ENCODE peak calls at places on chromosomes 12 and 14, in ten cellular contexts. One of them, this sample, is unnamed.
A peak's percentile ranks its signal among the peaks of the same experiment; 100 is the strongest.

GRCh38 chr12:92640686-92641085 is 62.1 kb upstream of the PLEKHG7 start:
- DNase-seq in RCC 7860: no peak
- DNase-seq in aorta: no peak
- DNase-seq in DMS53: peak; percentile 9
- DNase-seq in pancreas: no peak
- DNase-seq in stimulated activated CD4-positive, alpha-beta T cell treated with anti-CD3 and anti-CD28 coated beads, Interleukin-15, amount 100 ng/mL, for 24 hours: no peak
- DNase-seq in globus pallidus: no peak
- DNase-seq in NAMALWA: no peak
- DNase-seq in nephron progenitor cell: no peak
- DNase-seq in GM13977: no peak
- DNase-seq in this sample: no peak

GRCh38 chr14:51095854-51096823 is 1.2 kb upstream of the TRIM9 start:
- DNase-seq in RCC 7860: peak; percentile 47
- DNase-seq in aorta: peak; percentile 78
- DNase-seq in DMS53: peak; percentile 75
- DNase-seq in pancreas: no peak
- DNase-seq in stimulated activated CD4-positive, alpha-beta T cell treated with anti-CD3 and anti-CD28 coated beads, Interleukin-15, amount 100 ng/mL, for 24 hours: peak; percentile 33
- DNase-seq in globus pallidus: peak; percentile 89
- DNase-seq in NAMALWA: peak; percentile 4
- DNase-seq in nephron progenitor cell: peak; percentile 10
- DNase-seq in GM13977: no peak
- DNase-seq in this sample: no peak

GRCh38 chr12:40020261-40020691 is 85.6 kb downstream of the SLC2A13 start:
- DNase-seq in RCC 7860: no peak
- DNase-seq in aorta: no peak
- DNase-seq in DMS53: no peak
- DNase-seq in pancreas: no peak
- DNase-seq in stimulated activated CD4-positive, alpha-beta T cell treated with anti-CD3 and anti-CD28 coated beads, Interleukin-15, amount 100 ng/mL, for 24 hours: no peak
- DNase-seq in globus pallidus: no peak
- DNase-seq in NAMALWA: no peak
- DNase-seq in nephron progenitor cell: no peak
- DNase-seq in GM13977: no peak
- DNase-seq in this sample: no peak

GRCh38 chr12:70664463-70664862 is 27.2 kb upstream of the PTPRB start:
- DNase-seq in RCC 7860: no peak
- DNase-seq in aorta: no peak
- DNase-seq in DMS53: no peak
- DNase-seq in pancreas: no peak
- DNase-seq in stimulated activated CD4-positive, alpha-beta T cell treated with anti-CD3 and anti-CD28 coated beads, Interleukin-15, amount 100 ng/mL, for 24 hours: no peak
- DNase-seq in globus pallidus: peak; percentile 51
- DNase-seq in NAMALWA: no peak
- DNase-seq in nephron progenitor cell: no peak
- DNase-seq in GM13977: no peak
- DNase-seq in this sample: no peak

GRCh38 chr14:96125536-96125935 is 79.1 kb upstream of the BDKRB2 start:
- DNase-seq in RCC 7860: no peak
- DNase-seq in aorta: no peak
- DNase-seq in DMS53: peak; percentile 30
- DNase-seq in pancreas: no peak
- DNase-seq in stimulated activated CD4-positive, alpha-beta T cell treated with anti-CD3 and anti-CD28 coated beads, Interleukin-15, amount 100 ng/mL, for 24 hours: no peak
- DNase-seq in globus pallidus: no peak
- DNase-seq in NAMALWA: no peak
- DNase-seq in nephron progenitor cell: no peak
- DNase-seq in GM13977: no peak
- DNase-seq in this sample: no peak

GRCh38 chr12:4871514-4871913 is 38.2 kb upstream of the KCNA1 start:
- DNase-seq in RCC 7860: no peak
- DNase-seq in aorta: no peak
- DNase-seq in DMS53: no peak
- DNase-seq in pancreas: no peak
- DNase-seq in stimulated activated CD4-positive, alpha-beta T cell treated with anti-CD3 and anti-CD28 coated beads, Interleukin-15, amount 100 ng/mL, for 24 hours: no peak
- DNase-seq in globus pallidus: no peak
- DNase-seq in NAMALWA: no peak
- DNase-seq in nephron progenitor cell: no peak
- DNase-seq in GM13977: no peak
- DNase-seq in this sample: no peak

GRCh38 chr14:71698027-71698426 is 234.2 kb upstream of the RGS6 start:
- DNase-seq in RCC 7860: no peak
- DNase-seq in aorta: no peak
- DNase-seq in DMS53: no peak
- DNase-seq in pancreas: no peak
- DNase-seq in stimulated activated CD4-positive, alpha-beta T cell treated with anti-CD3 and anti-CD28 coated beads, Interleukin-15, amount 100 ng/mL, for 24 hours: no peak
- DNase-seq in globus pallidus: no peak
- DNase-seq in NAMALWA: no peak
- DNase-seq in nephron progenitor cell: no peak
- DNase-seq in GM13977: no peak
- DNase-seq in this sample: no peak

GRCh38 chr12:102849722-102850447 is 67.2 kb downstream of the PAH start:
- DNase-seq in RCC 7860: no peak
- DNase-seq in aorta: no peak
- DNase-seq in DMS53: no peak
- DNase-seq in pancreas: no peak
- DNase-seq in stimulated activated CD4-positive, alpha-beta T cell treated with anti-CD3 and anti-CD28 coated beads, Interleukin-15, amount 100 ng/mL, for 24 hours: no peak
- DNase-seq in globus pallidus: no peak
- DNase-seq in NAMALWA: no peak
- DNase-seq in nephron progenitor cell: no peak
- DNase-seq in GM13977: no peak
- DNase-seq in this sample: no peak

GRCh38 chr12:105025890-105026289 is 39.8 kb downstream of the NOPCHAP1 start:
- DNase-seq in RCC 7860: no peak
- DNase-seq in aorta: no peak
- DNase-seq in DMS53: no peak
- DNase-seq in pancreas: no peak
- DNase-seq in stimulated activated CD4-positive, alpha-beta T cell treated with anti-CD3 and anti-CD28 coated beads, Interleukin-15, amount 100 ng/mL, for 24 hours: no peak
- DNase-seq in globus pallidus: peak; percentile 58
- DNase-seq in NAMALWA: no peak
- DNase-seq in nephron progenitor cell: no peak
- DNase-seq in GM13977: no peak
- DNase-seq in this sample: no peak

GRCh38 chr14:100486025-100486828 is 101.0 kb downstream of the BEGAIN start:
- DNase-seq in RCC 7860: peak; percentile 4
- DNase-seq in aorta: peak; percentile 91
- DNase-seq in DMS53: peak; percentile 87
- DNase-seq in pancreas: peak; percentile 82
- DNase-seq in stimulated activated CD4-positive, alpha-beta T cell treated with anti-CD3 and anti-CD28 coated beads, Interleukin-15, amount 100 ng/mL, for 24 hours: peak; percentile 71
- DNase-seq in globus pallidus: no peak
- DNase-seq in NAMALWA: peak; percentile 76
- DNase-seq in nephron progenitor cell: peak; percentile 98
- DNase-seq in GM13977: peak; percentile 77
- DNase-seq in this sample: peak; percentile 27

GRCh38 chr12:131380220-131380957 is 330.5 kb upstream of the SFSWAP start:
- DNase-seq in RCC 7860: no peak
- DNase-seq in aorta: no peak
- DNase-seq in DMS53: no peak
- DNase-seq in pancreas: no peak
- DNase-seq in stimulated activated CD4-positive, alpha-beta T cell treated with anti-CD3 and anti-CD28 coated beads, Interleukin-15, amount 100 ng/mL, for 24 hours: no peak
- DNase-seq in globus pallidus: no peak
- DNase-seq in NAMALWA: no peak
- DNase-seq in nephron progenitor cell: no peak
- DNase-seq in GM13977: no peak
- DNase-seq in this sample: no peak

GRCh38 chr12:16297521-16297920 is 20.0 kb upstream of the SLC15A5 start:
- DNase-seq in RCC 7860: no peak
- DNase-seq in aorta: no peak
- DNase-seq in DMS53: no peak
- DNase-seq in pancreas: no peak
- DNase-seq in stimulated activated CD4-positive, alpha-beta T cell treated with anti-CD3 and anti-CD28 coated beads, Interleukin-15, amount 100 ng/mL, for 24 hours: no peak
- DNase-seq in globus pallidus: no peak
- DNase-seq in NAMALWA: no peak
- DNase-seq in nephron progenitor cell: no peak
- DNase-seq in GM13977: no peak
- DNase-seq in this sample: no peak

GRCh38 chr12:46382425-46382973 is 9.9 kb upstream of the SLC38A2 start:
- DNase-seq in RCC 7860: no peak
- DNase-seq in aorta: peak; percentile 73
- DNase-seq in DMS53: no peak
- DNase-seq in pancreas: no peak
- DNase-seq in stimulated activated CD4-positive, alpha-beta T cell treated with anti-CD3 and anti-CD28 coated beads, Interleukin-15, amount 100 ng/mL, for 24 hours: no peak
- DNase-seq in globus pallidus: peak; percentile 28
- DNase-seq in NAMALWA: no peak
- DNase-seq in nephron progenitor cell: no peak
- DNase-seq in GM13977: no peak
- DNase-seq in this sample: no peak

GRCh38 chr12:110102255-110102654 is 21.9 kb upstream of the IFT81 start:
- DNase-seq in RCC 7860: peak; percentile 71
- DNase-seq in aorta: no peak
- DNase-seq in DMS53: peak; percentile 89
- DNase-seq in pancreas: no peak
- DNase-seq in stimulated activated CD4-positive, alpha-beta T cell treated with anti-CD3 and anti-CD28 coated beads, Interleukin-15, amount 100 ng/mL, for 24 hours: peak; percentile 66
- DNase-seq in globus pallidus: peak; percentile 46
- DNase-seq in NAMALWA: peak; percentile 99
- DNase-seq in nephron progenitor cell: peak; percentile 32
- DNase-seq in GM13977: no peak
- DNase-seq in this sample: no peak

GRCh38 chr14:84807673-84808072 is 722.3 kb upstream of the FLRT2 start:
- DNase-seq in RCC 7860: no peak
- DNase-seq in aorta: no peak
- DNase-seq in DMS53: no peak
- DNase-seq in pancreas: no peak
- DNase-seq in stimulated activated CD4-positive, alpha-beta T cell treated with anti-CD3 and anti-CD28 coated beads, Interleukin-15, amount 100 ng/mL, for 24 hours: no peak
- DNase-seq in globus pallidus: no peak
- DNase-seq in NAMALWA: no peak
- DNase-seq in nephron progenitor cell: no peak
- DNase-seq in GM13977: no peak
- DNase-seq in this sample: no peak

GRCh38 chr12:114687802-114688201 is 3.8 kb upstream of the TBX3 start:
- DNase-seq in RCC 7860: no peak
- DNase-seq in aorta: no peak
- DNase-seq in DMS53: no peak
- DNase-seq in pancreas: no peak
- DNase-seq in stimulated activated CD4-positive, alpha-beta T cell treated with anti-CD3 and anti-CD28 coated beads, Interleukin-15, amount 100 ng/mL, for 24 hours: no peak
- DNase-seq in globus pallidus: no peak
- DNase-seq in NAMALWA: no peak
- DNase-seq in nephron progenitor cell: no peak
- DNase-seq in GM13977: no peak
- DNase-seq in this sample: no peak

GRCh38 chr12:93323625-93324165 is 54.0 kb upstream of the NUDT4 start:
- DNase-seq in RCC 7860: no peak
- DNase-seq in aorta: no peak
- DNase-seq in DMS53: no peak
- DNase-seq in pancreas: no peak
- DNase-seq in stimulated activated CD4-positive, alpha-beta T cell treated with anti-CD3 and anti-CD28 coated beads, Interleukin-15, amount 100 ng/mL, for 24 hours: no peak
- DNase-seq in globus pallidus: no peak
- DNase-seq in NAMALWA: no peak
- DNase-seq in nephron progenitor cell: no peak
- DNase-seq in GM13977: no peak
- DNase-seq in this sample: no peak

GRCh38 chr14:89773151-89773550 is 181.4 kb downstream of the EFCAB11 start:
- DNase-seq in RCC 7860: no peak
- DNase-seq in aorta: no peak
- DNase-seq in DMS53: peak; percentile 45
- DNase-seq in pancreas: no peak
- DNase-seq in stimulated activated CD4-positive, alpha-beta T cell treated with anti-CD3 and anti-CD28 coated beads, Interleukin-15, amount 100 ng/mL, for 24 hours: no peak
- DNase-seq in globus pallidus: no peak
- DNase-seq in NAMALWA: peak; percentile 6
- DNase-seq in nephron progenitor cell: no peak
- DNase-seq in GM13977: no peak
- DNase-seq in this sample: no peak

GRCh38 chr12:52946797-52947547 is 1.9 kb upstream of the KRT18 start:
- DNase-seq in RCC 7860: no peak
- DNase-seq in aorta: no peak
- DNase-seq in DMS53: peak; percentile 32
- DNase-seq in pancreas: no peak
- DNase-seq in stimulated activated CD4-positive, alpha-beta T cell treated with anti-CD3 and anti-CD28 coated beads, Interleukin-15, amount 100 ng/mL, for 24 hours: no peak
- DNase-seq in globus pallidus: no peak
- DNase-seq in NAMALWA: no peak
- DNase-seq in nephron progenitor cell: no peak
- DNase-seq in GM13977: no peak
- DNase-seq in this sample: no peak

GRCh38 chr12:114396153-114396868 is 9.6 kb downstream of the TBX5 start:
- DNase-seq in RCC 7860: no peak
- DNase-seq in aorta: no peak
- DNase-seq in DMS53: no peak
- DNase-seq in pancreas: no peak
- DNase-seq in stimulated activated CD4-positive, alpha-beta T cell treated with anti-CD3 and anti-CD28 coated beads, Interleukin-15, amount 100 ng/mL, for 24 hours: no peak
- DNase-seq in globus pallidus: no peak
- DNase-seq in NAMALWA: no peak
- DNase-seq in nephron progenitor cell: no peak
- DNase-seq in GM13977: peak; percentile 20
- DNase-seq in this sample: no peak

GRCh38 chr12:25526778-25527177 is 26.3 kb downstream of the LMNTD1 start:
- DNase-seq in RCC 7860: no peak
- DNase-seq in aorta: no peak
- DNase-seq in DMS53: no peak
- DNase-seq in pancreas: no peak
- DNase-seq in stimulated activated CD4-positive, alpha-beta T cell treated with anti-CD3 and anti-CD28 coated beads, Interleukin-15, amount 100 ng/mL, for 24 hours: no peak
- DNase-seq in globus pallidus: no peak
- DNase-seq in NAMALWA: no peak
- DNase-seq in nephron progenitor cell: no peak
- DNase-seq in GM13977: no peak
- DNase-seq in this sample: no peak

GRCh38 chr12:78928200-78929074 is 63.9 kb downstream of the SYT1 start:
- DNase-seq in RCC 7860: peak; percentile 79
- DNase-seq in aorta: no peak
- DNase-seq in DMS53: peak; percentile 76
- DNase-seq in pancreas: no peak
- DNase-seq in stimulated activated CD4-positive, alpha-beta T cell treated with anti-CD3 and anti-CD28 coated beads, Interleukin-15, amount 100 ng/mL, for 24 hours: no peak
- DNase-seq in globus pallidus: no peak
- DNase-seq in NAMALWA: no peak
- DNase-seq in nephron progenitor cell: no peak
- DNase-seq in GM13977: no peak
- DNase-seq in this sample: no peak

GRCh38 chr12:53176750-53177149 is 3.8 kb upstream of the ZNF740 start:
- DNase-seq in RCC 7860: no peak
- DNase-seq in aorta: no peak
- DNase-seq in DMS53: no peak
- DNase-seq in pancreas: no peak
- DNase-seq in stimulated activated CD4-positive, alpha-beta T cell treated with anti-CD3 and anti-CD28 coated beads, Interleukin-15, amount 100 ng/mL, for 24 hours: no peak
- DNase-seq in globus pallidus: no peak
- DNase-seq in NAMALWA: no peak
- DNase-seq in nephron progenitor cell: no peak
- DNase-seq in GM13977: no peak
- DNase-seq in this sample: no peak

GRCh38 chr12:16269941-16270340 is 7.5 kb downstream of the SLC15A5 start:
- DNase-seq in RCC 7860: no peak
- DNase-seq in aorta: no peak
- DNase-seq in DMS53: no peak
- DNase-seq in pancreas: no peak
- DNase-seq in stimulated activated CD4-positive, alpha-beta T cell treated with anti-CD3 and anti-CD28 coated beads, Interleukin-15, amount 100 ng/mL, for 24 hours: no peak
- DNase-seq in globus pallidus: no peak
- DNase-seq in NAMALWA: no peak
- DNase-seq in nephron progenitor cell: no peak
- DNase-seq in GM13977: no peak
- DNase-seq in this sample: no peak

GRCh38 chr14:95137804-95138167 is 19.5 kb downstream of the DICER1 start:
- DNase-seq in RCC 7860: no peak
- DNase-seq in aorta: no peak
- DNase-seq in DMS53: no peak
- DNase-seq in pancreas: no peak
- DNase-seq in stimulated activated CD4-positive, alpha-beta T cell treated with anti-CD3 and anti-CD28 coated beads, Interleukin-15, amount 100 ng/mL, for 24 hours: no peak
- DNase-seq in globus pallidus: no peak
- DNase-seq in NAMALWA: no peak
- DNase-seq in nephron progenitor cell: no peak
- DNase-seq in GM13977: no peak
- DNase-seq in this sample: no peak

GRCh38 chr12:232731-233614 is 19.0 kb upstream of the SLC6A12 start:
- DNase-seq in RCC 7860: no peak
- DNase-seq in aorta: no peak
- DNase-seq in DMS53: no peak
- DNase-seq in pancreas: no peak
- DNase-seq in stimulated activated CD4-positive, alpha-beta T cell treated with anti-CD3 and anti-CD28 coated beads, Interleukin-15, amount 100 ng/mL, for 24 hours: no peak
- DNase-seq in globus pallidus: no peak
- DNase-seq in NAMALWA: no peak
- DNase-seq in nephron progenitor cell: peak; percentile 37
- DNase-seq in GM13977: no peak
- DNase-seq in this sample: no peak

GRCh38 chr12:103627189-103627855 is 40.2 kb downstream of the STAB2 start:
- DNase-seq in RCC 7860: no peak
- DNase-seq in aorta: no peak
- DNase-seq in DMS53: no peak
- DNase-seq in pancreas: no peak
- DNase-seq in stimulated activated CD4-positive, alpha-beta T cell treated with anti-CD3 and anti-CD28 coated beads, Interleukin-15, amount 100 ng/mL, for 24 hours: no peak
- DNase-seq in globus pallidus: no peak
- DNase-seq in NAMALWA: no peak
- DNase-seq in nephron progenitor cell: no peak
- DNase-seq in GM13977: no peak
- DNase-seq in this sample: no peak

GRCh38 chr12:52165096-52165855 is 26.5 kb downstream of the KRT80 start:
- DNase-seq in RCC 7860: no peak
- DNase-seq in aorta: no peak
- DNase-seq in DMS53: no peak
- DNase-seq in pancreas: no peak
- DNase-seq in stimulated activated CD4-positive, alpha-beta T cell treated with anti-CD3 and anti-CD28 coated beads, Interleukin-15, amount 100 ng/mL, for 24 hours: no peak
- DNase-seq in globus pallidus: no peak
- DNase-seq in NAMALWA: no peak
- DNase-seq in nephron progenitor cell: no peak
- DNase-seq in GM13977: no peak
- DNase-seq in this sample: no peak

This sample was measured in central memory CD8-positive, alpha-beta T cell.